ENCODE peak calls at places on chromosomes 7 and 10, in six cellular contexts. F, C, A, H, Q and X are unnamed samples.

GRCh38 chr7:42084263-42084662 is 152.7 kb downstream of the GLI3 start:
- DNase-seq in F (no peak), C (no peak), H (no peak), A (no peak), Q (no peak), X (no peak)

GRCh38 chr7:157685430-157686284 is 348.9 kb downstream of the DNAJB6 start:
- DNase-seq in F (no peak), H (no peak), Q (no peak), C (no peak), A (no peak), X (no peak)

GRCh38 chr10:105094048-105094447 is 453.0 kb downstream of the SORCS3 start:
- DNase-seq in A (no peak), H (no peak), F (no peak), Q (no peak), C (no peak), X (no peak)

GRCh38 chr7:88306590-88307048 is at the start of gene STEAP4:
- DNase-seq in A (peak; percentile 91), F (no peak), H (peak; percentile 35), C (no peak), Q (peak; percentile 78), X (peak; percentile 88)

GRCh38 chr10:17883621-17884020 is 68.1 kb upstream of the SLC39A12 start:
- DNase-seq in A (no peak), H (no peak), C (no peak), Q (no peak), F (no peak), X (no peak)

GRCh38 chr7:27064169-27064568 is 31.6 kb downstream of the HOXA1 start:
- DNase-seq in F (no peak), H (no peak), A (no peak), C (no peak), Q (no peak), X (no peak)

GRCh38 chr7:70636169-70636568 is 495.8 kb upstream of the GALNT17 start:
- DNase-seq in Q (no peak), C (no peak), H (no peak), A (no peak), F (no peak), X (no peak)

GRCh38 chr7:30321089-30321991 is 36.9 kb downstream of the ZNRF2 start:
- DNase-seq in Q (no peak), F (no peak), C (no peak), H (no peak), A (no peak), X (no peak)

GRCh38 chr10:3892440-3893101 is 107.6 kb upstream of the KLF6 start:
- DNase-seq in C (peak; percentile 21), F (no peak), A (no peak), Q (no peak), H (no peak), X (peak; percentile 45)

GRCh38 chr10:100670828-100671479 is 74.4 kb upstream of the PAX2 start:
- DNase-seq in A (peak; percentile 55), H (no peak), F (no peak), Q (peak; percentile 37), C (peak; percentile 55), X (peak; percentile 65)

GRCh38 chr10:5557799-5558771 is 33.3 kb downstream of the CALML3 start:
- DNase-seq in F (no peak), Q (no peak), A (peak; percentile 43), C (no peak), H (no peak), X (no peak)

GRCh38 chr7:90383879-90384278 is 19.4 kb upstream of the CLDN12 start:
- DNase-seq in F (no peak), H (no peak), A (no peak), Q (no peak), C (no peak), X (no peak)

DNA sequence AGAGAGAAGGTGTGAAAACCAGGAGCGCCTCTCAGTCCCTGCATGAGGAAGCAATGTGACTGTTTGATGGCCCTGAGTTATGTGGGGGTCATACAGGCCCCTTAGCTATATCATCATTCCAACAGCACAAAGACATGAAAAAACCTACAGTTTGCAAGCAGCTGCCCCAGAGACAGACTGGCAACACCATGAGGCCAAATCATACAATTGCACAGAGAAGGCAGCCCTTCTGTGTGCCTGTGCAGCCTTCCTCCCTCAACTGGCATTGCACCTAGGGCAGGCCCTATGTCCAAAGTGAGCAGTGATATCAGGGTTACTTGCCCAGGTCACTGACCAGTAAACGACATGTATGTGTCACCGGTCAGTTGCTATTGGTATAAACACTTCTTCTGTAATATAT is 41.6 kb downstream of the GPRIN2 start:
- DNase-seq in A (peak; percentile 25), C (no peak), F (no peak), H (no peak), Q (no peak), X (no peak)
- H3K27ac ChIP-seq in A (no peak overlapping the region), C (no peak overlapping the region), F (peak overlapping the region; percentile 19), H (no peak overlapping the region), Q (no peak overlapping the region), X (no peak overlapping the region)

GRCh38 chr10:86376852-86377796 is 10.5 kb upstream of the GRID1 start:
- DNase-seq in H (peak; percentile 76), F (peak; percentile 22), A (peak; percentile 85), C (peak; percentile 71), Q (peak; percentile 80), X (peak; percentile 75)

GRCh38 chr10:86376403-86376802 is 9.8 kb upstream of the GRID1 start:
- DNase-seq in Q (no peak), F (no peak), H (no peak), A (no peak), C (no peak), X (no peak)

GRCh38 chr10:86375204-86375603 is 8.6 kb upstream of the GRID1 start:
- DNase-seq in H (no peak), C (no peak), Q (no peak), F (no peak), A (no peak), X (no peak)

GRCh38 chr10:86374664-86375063 is 8.1 kb upstream of the GRID1 start:
- DNase-seq in A (no peak), C (no peak), F (no peak), H (no peak), Q (no peak), X (no peak)

DNA sequence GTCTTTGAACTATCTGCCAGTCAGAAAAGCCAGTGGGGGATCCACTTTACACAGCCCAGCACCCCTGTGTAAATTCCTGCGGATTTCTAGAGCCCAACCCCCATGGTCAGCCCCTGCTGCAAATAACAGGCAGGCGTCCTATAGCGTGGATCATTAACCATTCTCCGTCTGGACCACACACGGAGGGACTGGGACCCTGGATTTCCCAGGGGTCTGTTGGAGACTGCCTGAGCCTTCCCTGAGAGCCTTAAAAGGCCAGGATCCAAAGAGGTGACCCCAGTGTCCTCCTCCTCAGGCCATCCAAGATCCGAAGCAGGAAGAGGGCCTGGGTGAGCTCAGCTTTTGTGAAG is 11.2 kb upstream of the GRID1 start:
- DNase-seq in Q (no peak), C (no peak), A (no peak), F (no peak), H (no peak), X (no peak)
- H3K4me3 ChIP-seq in Q (no peak overlapping the region), C (no peak overlapping the region), A (no peak overlapping the region), F (no peak overlapping the region), H (no peak overlapping the region), X (no peak overlapping the region)

GRCh38 chr7:100093498-100093897 is 4.7 kb downstream of the COPS6 start:
- DNase-seq in F (no peak), Q (no peak), H (no peak), A (no peak), C (no peak), X (no peak)

GRCh38 chr7:100093054-100093453 is 4.3 kb downstream of the COPS6 start:
- DNase-seq in Q (no peak), A (no peak), H (no peak), C (no peak), F (no peak), X (no peak)

GRCh38 chr7:100095289-100095688 is 5.9 kb downstream of the MCM7 start:
- DNase-seq in Q (no peak), A (no peak), F (no peak), C (no peak), H (no peak), X (peak; percentile 62)

GRCh38 chr7:100095704-100096103 is 5.5 kb downstream of the MCM7 start:
- DNase-seq in C (no peak), Q (no peak), H (no peak), A (no peak), F (no peak), X (peak; percentile 35)

GRCh38 chr7:100093925-100094486 is 5.2 kb downstream of the COPS6 start:
- DNase-seq in A (no peak), F (no peak), H (no peak), Q (no peak), C (no peak), X (no peak)
- H3K4me1 ChIP-seq in A (peaks cover 23% of the 10 kb centered on the region), F (peaks cover 23% of the 10 kb centered on the region), H (no peaks in the 10 kb centered on the region), Q (peaks cover 9% of the 10 kb centered on the region), C (peaks cover 13% of the 10 kb centered on the region), X (peaks cover 3% of the 10 kb centered on the region)

DNA sequence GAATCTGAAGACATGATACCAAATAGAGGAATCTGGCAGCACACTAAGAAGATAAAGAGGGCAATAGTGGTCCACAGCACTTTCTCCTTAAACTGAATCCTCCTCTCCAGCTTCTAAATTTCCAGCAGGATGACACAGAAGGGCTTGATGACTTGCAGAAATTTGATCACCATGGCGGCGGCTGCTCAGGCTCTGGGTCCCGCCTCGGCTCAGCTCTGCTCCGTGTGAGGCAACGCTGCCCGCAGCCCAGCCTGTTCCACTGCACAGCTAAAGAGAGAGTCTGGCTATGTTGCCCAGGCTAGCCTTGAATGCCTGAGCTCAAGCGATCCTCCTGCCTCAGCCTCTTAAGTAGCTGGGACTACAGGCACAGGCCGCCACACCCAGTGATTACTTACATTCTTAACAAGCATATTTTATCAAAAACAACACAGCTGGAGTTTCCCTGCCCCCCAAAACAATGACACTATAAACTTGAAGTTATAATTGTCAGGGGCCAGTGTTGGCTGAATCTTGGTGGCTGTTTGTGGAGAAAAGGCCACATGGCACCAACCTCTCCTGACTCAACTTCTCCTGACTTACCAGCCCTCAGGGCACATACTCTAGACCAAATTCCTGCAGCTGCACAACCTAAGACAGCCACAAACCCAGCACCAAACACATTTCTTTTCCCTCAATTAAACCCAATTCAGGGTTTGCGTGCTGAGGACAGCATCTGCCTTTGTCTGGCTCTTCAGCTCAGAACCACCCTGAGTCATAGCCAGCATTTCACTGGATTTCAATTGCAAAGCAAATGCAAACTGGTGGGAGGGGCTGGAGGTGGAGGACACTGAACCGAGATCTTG is 11.6 kb upstream of the TNPO3 start:
- DNase-seq in A (no peak), C (no peak), H (no peak), Q (no peak), F (no peak), X (no peak)
- H3K27ac ChIP-seq in A (no peak overlapping the region), C (peak overlapping the region; percentile 75), H (no peak overlapping the region), Q (no peak overlapping the region), F (no peak overlapping the region), X (no peak overlapping the region)

DNA sequence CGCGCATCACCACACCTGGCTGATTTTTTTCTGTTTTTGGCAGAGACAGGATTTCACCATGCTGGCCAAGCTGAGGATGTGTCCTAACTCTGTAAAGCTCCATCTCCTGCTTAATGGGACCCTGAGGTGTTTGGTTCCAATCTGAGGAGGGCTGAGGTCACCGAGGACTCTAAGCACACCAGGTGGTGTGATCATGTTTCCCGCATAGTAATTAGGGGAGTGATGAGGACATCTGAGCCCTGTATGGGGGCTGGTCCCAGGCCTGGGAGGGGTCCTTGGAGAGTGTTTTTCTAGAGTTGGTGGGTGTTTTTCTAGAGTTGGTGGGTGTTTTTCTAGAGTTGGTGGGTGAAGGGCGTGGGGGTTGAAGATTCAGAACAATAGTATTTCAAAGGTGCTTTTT is 3.0 kb upstream of the ABHD11 start:
- DNase-seq in Q (no peak), H (no peak), C (no peak), F (no peak), A (no peak), X (no peak)
- H3K4me3 ChIP-seq in Q (no peak overlapping the region), H (no peak overlapping the region), C (no peak overlapping the region), F (no peak overlapping the region), A (no peak overlapping the region), X (no peak overlapping the region)

GRCh38 chr10:93299606-93300353 is 182.4 kb downstream of the MYOF start:
- DNase-seq in A (no peak), Q (no peak), H (no peak), F (no peak), C (no peak), X (no peak)
- H3K4me1 ChIP-seq in A (no peaks in the 10 kb centered on the region), Q (no peaks in the 10 kb centered on the region), H (peaks cover 1% of the 10 kb centered on the region), F (no peaks in the 10 kb centered on the region), C (no peaks in the 10 kb centered on the region), X (no peaks in the 10 kb centered on the region)